ENCODE peak calls at places on chromosome 2, in six cellular contexts. O, M, R, I, K and U are unnamed samples.

GRCh38 chr2:238260879-238261278 is 21.0 kb upstream of the HES6 start:
- DNase-seq in I (no peak), O (no peak), M (no peak), R (no peak), K (no peak), U (no peak)

GRCh38 chr2:236229186-236229585 is 35.0 kb downstream of the ASB18 start:
- DNase-seq in R (no peak), O (no peak), M (no peak), K (no peak), I (no peak), U (no peak)

GRCh38 chr2:25103287-25103871 is 61.5 kb downstream of the EFR3B start:
- DNase-seq in M (peak; percentile 97), R (no peak), O (no peak), I (no peak), K (no peak), U (peak; percentile 94)

GRCh38 chr2:191740016-191740419 is 62.1 kb downstream of the NABP1 start:
- DNase-seq in I (no peak), K (no peak), R (no peak), O (no peak), M (peak; percentile 49), U (no peak)

GRCh38 chr2:232139171-232139594 is 177.7 kb downstream of the DIS3L2 start:
- DNase-seq in R (no peak), M (no peak), I (no peak), K (no peak), O (no peak), U (no peak)

GRCh38 chr2:168371273-168371992 is 84.6 kb upstream of the CERS6 start:
- DNase-seq in K (no peak), R (no peak), I (no peak), M (no peak), O (no peak), U (no peak)

GRCh38 chr2:138536302-138536701 is 34.7 kb downstream of the SPOPL start:
- DNase-seq in O (peak; percentile 27), I (no peak), K (peak; percentile 60), R (no peak), M (peak; percentile 13), U (no peak)

GRCh38 chr2:101587251-101587650 is 110.3 kb upstream of the MAP4K4 start:
- DNase-seq in M (no peak), R (no peak), I (no peak), O (no peak), K (no peak), U (no peak)

GRCh38 chr2:62999905-63000304 is 50.7 kb upstream of the OTX1 start:
- DNase-seq in K (no peak), R (no peak), M (peak; percentile 61), O (no peak), I (no peak), U (peak; percentile 77)

GRCh38 chr2:10120938-10121574 is 1.5 kb upstream of the RRM2 start:
- DNase-seq in M (peak; percentile 45), I (peak; percentile 40), O (no peak), R (no peak), K (no peak), U (peak; percentile 56)

GRCh38 chr2:153871231-153872221 is at the start of gene GALNT13:
- DNase-seq in M (peak; percentile 31), I (peak; percentile 76), O (peak; percentile 92), K (peak; percentile 79), R (peak; percentile 92), U (peak; percentile 45)

GRCh38 chr2:177332041-177332991 is 60.3 kb upstream of the AGPS start:
- DNase-seq in I (peak; percentile 58), M (peak; percentile 87), R (peak; percentile 46), O (peak; percentile 69), K (peak; percentile 80), U (peak; percentile 75)

GRCh38 chr2:122530812-122531211 is 775.4 kb downstream of the TSN start:
- DNase-seq in O (no peak), I (no peak), K (no peak), R (peak; percentile 76), M (no peak), U (no peak)

GRCh38 chr2:168666339-168666738 is 136.1 kb upstream of the NOSTRIN start:
- DNase-seq in I (no peak), K (no peak), R (no peak), M (peak; percentile 49), O (no peak), U (peak; percentile 20)

GRCh38 chr2:173979721-173980351 is 14.7 kb upstream of the SP3 start:
- DNase-seq in R (no peak), O (no peak), M (peak; percentile 21), I (no peak), K (no peak), U (no peak)

GRCh38 chr2:207805566-207806226 is 36.0 kb upstream of the FZD5 start:
- DNase-seq in K (no peak), O (no peak), I (peak; percentile 64), M (peak; percentile 39), R (no peak), U (peak; percentile 66)

GRCh38 chr2:85547089-85547858 is 8.3 kb downstream of the MAT2A start:
- DNase-seq in M (no peak), O (no peak), I (no peak), R (no peak), K (no peak), U (peak; percentile 36)
- H3F3A ChIP-seq in M (peaks cover 93% of the 10 kb centered on the region), O (peaks cover 68% of the 10 kb centered on the region), I (peaks cover 77% of the 10 kb centered on the region), R (peaks cover 79% of the 10 kb centered on the region), K (peaks cover 52% of the 10 kb centered on the region), U (peaks cover 53% of the 10 kb centered on the region)

DNA sequence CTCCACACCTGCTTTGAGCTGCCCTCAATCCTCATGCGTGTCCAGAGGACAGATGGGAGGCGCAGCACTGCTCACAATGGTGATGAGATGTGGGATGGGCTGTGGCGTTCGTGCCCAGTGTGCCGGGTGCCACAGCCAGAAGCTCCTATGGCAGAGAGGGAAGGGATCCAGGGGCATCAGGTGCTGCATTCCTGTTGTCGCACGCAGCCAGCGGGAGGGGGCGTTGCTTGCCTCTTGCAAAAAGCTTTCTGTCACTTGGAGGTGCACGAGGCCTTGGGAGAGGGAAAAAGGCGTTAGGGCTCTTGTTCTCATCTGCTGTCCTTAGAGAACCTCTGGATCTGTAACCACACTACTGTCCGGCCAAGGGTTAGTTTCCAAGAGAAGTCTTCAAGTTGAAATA is 29.2 kb upstream of the ALLC start:
- DNase-seq in K (peak; percentile 82), O (peak; percentile 72), I (no peak), R (no peak), M (no peak), U (no peak)
- H2AFZ ChIP-seq in K (peak overlapping the region; percentile 5), O (no peak overlapping the region), I (no peak overlapping the region), R (no peak overlapping the region), M (no peak overlapping the region), U (no peak overlapping the region)

GRCh38 chr2:98469862-98470544 is 25.3 kb downstream of the INPP4A start:
- DNase-seq in I (no peak), M (no peak), O (no peak), R (no peak), K (no peak), U (no peak)
- H3F3A ChIP-seq in I (no peaks in the 10 kb centered on the region), M (no peaks in the 10 kb centered on the region), O (no peaks in the 10 kb centered on the region), R (no peaks in the 10 kb centered on the region), K (no peaks in the 10 kb centered on the region), U (no peaks in the 10 kb centered on the region)

DNA sequence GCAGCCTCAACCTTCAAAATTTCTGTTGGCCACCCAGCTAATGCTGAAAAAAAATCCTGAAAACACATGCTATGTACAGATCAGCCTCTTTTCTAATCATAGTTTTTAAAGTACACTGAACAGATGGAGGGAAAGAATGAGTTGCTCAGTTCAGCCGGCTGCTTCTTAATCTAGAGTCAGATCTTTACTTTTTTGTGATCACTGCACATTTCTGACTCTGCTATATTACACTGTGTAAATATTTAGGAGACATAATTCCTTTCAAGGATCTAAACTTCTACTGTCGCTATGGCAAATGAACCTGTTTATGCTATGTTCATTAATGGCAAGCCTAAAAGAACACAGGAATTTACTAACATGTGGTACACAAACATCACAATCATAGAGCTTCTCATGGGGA is 114.2 kb downstream of the SRBD1 start:
- DNase-seq in K (no peak), M (no peak), I (no peak), O (no peak), R (no peak), U (no peak)
- H2AFZ ChIP-seq in K (no peak overlapping the region), M (no peak overlapping the region), I (no peak overlapping the region), O (no peak overlapping the region), R (no peak overlapping the region), U (no peak overlapping the region)

DNA sequence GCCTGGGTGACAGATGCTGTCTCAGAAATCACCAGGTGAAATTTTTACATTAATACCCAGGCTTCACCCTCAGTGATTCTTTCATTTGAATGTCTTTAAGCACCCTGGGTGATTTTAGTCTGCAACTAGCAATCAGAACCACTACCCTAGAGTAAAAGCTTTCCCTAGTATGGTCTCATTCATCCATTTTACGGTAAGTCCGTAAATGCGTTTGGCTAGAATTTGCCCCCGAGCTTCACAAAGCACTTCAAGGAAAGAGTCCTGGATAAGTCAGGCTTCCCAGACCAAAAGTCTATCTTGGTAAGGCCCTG is 9.7 kb downstream of the SRSF7 start:
- DNase-seq in R (no peak), M (no peak), I (no peak), O (no peak), K (no peak), U (no peak)
- H3F3A ChIP-seq in R (peaks cover 64% of the 10 kb centered on the region), M (peaks cover 61% of the 10 kb centered on the region), I (peaks cover 65% of the 10 kb centered on the region), O (peaks cover 77% of the 10 kb centered on the region), K (peaks cover 44% of the 10 kb centered on the region), U (peaks cover 26% of the 10 kb centered on the region)